ENCODE peak calls at places on chromosomes 6 and 20, in six cellular contexts. One of them, this sample, is unnamed.
A peak's percentile ranks its signal among the peaks of the same experiment; 100 is the strongest.

GRCh38 chr6:6674872-6675271 is 86.4 kb downstream of the LY86 start:
- DNase-seq in uterus: no peak
- DNase-seq in HFF-Myc: no peak
- DNase-seq in PC-3: peak; percentile 21
- DNase-seq in SW480: no peak
- DNase-seq in EH: no peak
- DNase-seq in this sample: no peak

GRCh38 chr6:107330190-107330589 is 129.2 kb downstream of the PDSS2 start:
- DNase-seq in uterus: no peak
- DNase-seq in HFF-Myc: no peak
- DNase-seq in PC-3: no peak
- DNase-seq in SW480: no peak
- DNase-seq in EH: no peak
- DNase-seq in this sample: no peak

GRCh38 chr6:73739097-73739496 is 43.1 kb downstream of the CD109 start:
- DNase-seq in uterus: no peak
- DNase-seq in HFF-Myc: peak; percentile 63
- DNase-seq in PC-3: peak; percentile 69
- DNase-seq in SW480: peak; percentile 44
- DNase-seq in EH: peak; percentile 77
- DNase-seq in this sample: peak; percentile 63

GRCh38 chr20:58557713-58558335 is 42.6 kb upstream of the APCDD1L start:
- DNase-seq in uterus: no peak
- DNase-seq in HFF-Myc: no peak
- DNase-seq in PC-3: peak; percentile 52
- DNase-seq in SW480: no peak
- DNase-seq in EH: peak; percentile 65
- DNase-seq in this sample: no peak

GRCh38 chr6:52933778-52934177 is 24.3 kb upstream of the GSTA3 start:
- DNase-seq in uterus: no peak
- DNase-seq in HFF-Myc: no peak
- DNase-seq in PC-3: no peak
- DNase-seq in SW480: no peak
- DNase-seq in EH: no peak
- DNase-seq in this sample: no peak

GRCh38 chr6:68639826-68640505 is 4.9 kb downstream of the ADGRB3 start:
- DNase-seq in uterus: no peak
- DNase-seq in HFF-Myc: no peak
- DNase-seq in PC-3: no peak
- DNase-seq in SW480: no peak
- DNase-seq in EH: no peak
- DNase-seq in this sample: peak; percentile 36

GRCh38 chr20:24764825-24765224 is 184.2 kb upstream of the CST7 start:
- DNase-seq in uterus: no peak
- DNase-seq in HFF-Myc: no peak
- DNase-seq in PC-3: no peak
- DNase-seq in SW480: no peak
- DNase-seq in EH: no peak
- DNase-seq in this sample: no peak

GRCh38 chr6:17583811-17584210 is 16.3 kb upstream of the FAM8A1 start:
- DNase-seq in uterus: peak; percentile 37
- DNase-seq in HFF-Myc: no peak
- DNase-seq in PC-3: no peak
- DNase-seq in SW480: no peak
- DNase-seq in EH: peak; percentile 68
- DNase-seq in this sample: no peak

GRCh38 chr6:30508890-30509736 is 19.8 kb downstream of the HLA-E start:
- DNase-seq in uterus: no peak
- DNase-seq in HFF-Myc: no peak
- DNase-seq in PC-3: peak; percentile 25
- DNase-seq in SW480: no peak
- DNase-seq in EH: peak; percentile 71
- DNase-seq in this sample: peak; percentile 98

This sample was measured in KBM-7.